ENCODE peak calls at places on chromosomes 13 and 19, in five cellular contexts. One of them, this sample, is unnamed.

GRCh38 chr19:40055832-40056504 is at the start of gene ZNF780B:
- DNase-seq in HepG2: peak; percentile 68
- DNase-seq in H1: peak; percentile 5
- DNase-seq in K562: peak; percentile 72
- DNase-seq in GM12878: peak; percentile 36
- DNase-seq in this sample: peak; percentile 19

GRCh38 chr13:113927661-113928581 is 46.0 kb downstream of the C13orf46 start:
- DNase-seq in HepG2: no peak
- DNase-seq in H1: no peak
- DNase-seq in K562: no peak
- DNase-seq in GM12878: no peak
- DNase-seq in this sample: no peak

GRCh38 chr19:32436692-32437091 is 31.1 kb downstream of the DPY19L3 start:
- DNase-seq in HepG2: no peak
- DNase-seq in H1: no peak
- DNase-seq in K562: no peak
- DNase-seq in GM12878: no peak
- DNase-seq in this sample: no peak

GRCh38 chr13:81409284-81409683 is 1068.4 kb upstream of the SPRY2 start:
- DNase-seq in HepG2: no peak
- DNase-seq in H1: no peak
- DNase-seq in K562: no peak
- DNase-seq in GM12878: no peak
- DNase-seq in this sample: no peak

GRCh38 chr19:49642488-49643035 is 553 bp downstream of the SCAF1 start:
- DNase-seq in HepG2: no peak
- DNase-seq in H1: no peak
- DNase-seq in K562: no peak
- DNase-seq in GM12878: no peak
- DNase-seq in this sample: no peak

GRCh38 chr13:43006893-43007631 is 15.0 kb upstream of the EPSTI1 start:
- DNase-seq in HepG2: peak; percentile 52
- DNase-seq in H1: no peak
- DNase-seq in K562: no peak
- DNase-seq in GM12878: no peak
- DNase-seq in this sample: no peak

GRCh38 chr19:29783627-29784190 is 28.1 kb upstream of the CCNE1 start:
- DNase-seq in HepG2: no peak
- DNase-seq in H1: no peak
- DNase-seq in K562: no peak
- DNase-seq in GM12878: no peak
- DNase-seq in this sample: no peak

GRCh38 chr19:40745402-40745780 is 4.9 kb downstream of the ACTMAP start:
- DNase-seq in HepG2: peak; percentile 28
- DNase-seq in H1: no peak
- DNase-seq in K562: no peak
- DNase-seq in GM12878: no peak
- DNase-seq in this sample: no peak

GRCh38 chr13:67392014-67392413 is 161.9 kb upstream of the PCDH9 start:
- DNase-seq in HepG2: no peak
- DNase-seq in H1: no peak
- DNase-seq in K562: no peak
- DNase-seq in GM12878: no peak
- DNase-seq in this sample: no peak

GRCh38 chr19:7799640-7800355 is 30.2 kb upstream of the EVI5L start:
- DNase-seq in HepG2: peak; percentile 60
- DNase-seq in H1: peak; percentile 41
- DNase-seq in K562: peak; percentile 72
- DNase-seq in GM12878: no peak
- DNase-seq in this sample: peak; percentile 76

GRCh38 chr13:50085063-50085462 is 69.8 kb downstream of the KCNRG start:
- DNase-seq in HepG2: peak; percentile 20
- DNase-seq in H1: no peak
- DNase-seq in K562: no peak
- DNase-seq in GM12878: no peak
- DNase-seq in this sample: no peak

GRCh38 chr13:94708031-94708571 is 4.2 kb downstream of the SOX21 start:
- DNase-seq in HepG2: no peak
- DNase-seq in H1: no peak
- DNase-seq in K562: no peak
- DNase-seq in GM12878: no peak
- DNase-seq in this sample: no peak

GRCh38 chr19:29001006-29001921 is 211.7 kb downstream of the UQCRFS1 start:
- DNase-seq in HepG2: no peak
- DNase-seq in H1: no peak
- DNase-seq in K562: no peak
- DNase-seq in GM12878: no peak
- DNase-seq in this sample: no peak

GRCh38 chr13:113723400-113724015 is 35.5 kb upstream of the TMEM255B start:
- DNase-seq in HepG2: no peak
- DNase-seq in H1: no peak
- DNase-seq in K562: no peak
- DNase-seq in GM12878: no peak
- DNase-seq in this sample: no peak

GRCh38 chr19:16168465-16169081 is 4.8 kb downstream of the CIB3 start:
- DNase-seq in HepG2: no peak
- DNase-seq in H1: no peak
- DNase-seq in K562: peak; percentile 37
- DNase-seq in GM12878: no peak
- DNase-seq in this sample: no peak

DNA sequence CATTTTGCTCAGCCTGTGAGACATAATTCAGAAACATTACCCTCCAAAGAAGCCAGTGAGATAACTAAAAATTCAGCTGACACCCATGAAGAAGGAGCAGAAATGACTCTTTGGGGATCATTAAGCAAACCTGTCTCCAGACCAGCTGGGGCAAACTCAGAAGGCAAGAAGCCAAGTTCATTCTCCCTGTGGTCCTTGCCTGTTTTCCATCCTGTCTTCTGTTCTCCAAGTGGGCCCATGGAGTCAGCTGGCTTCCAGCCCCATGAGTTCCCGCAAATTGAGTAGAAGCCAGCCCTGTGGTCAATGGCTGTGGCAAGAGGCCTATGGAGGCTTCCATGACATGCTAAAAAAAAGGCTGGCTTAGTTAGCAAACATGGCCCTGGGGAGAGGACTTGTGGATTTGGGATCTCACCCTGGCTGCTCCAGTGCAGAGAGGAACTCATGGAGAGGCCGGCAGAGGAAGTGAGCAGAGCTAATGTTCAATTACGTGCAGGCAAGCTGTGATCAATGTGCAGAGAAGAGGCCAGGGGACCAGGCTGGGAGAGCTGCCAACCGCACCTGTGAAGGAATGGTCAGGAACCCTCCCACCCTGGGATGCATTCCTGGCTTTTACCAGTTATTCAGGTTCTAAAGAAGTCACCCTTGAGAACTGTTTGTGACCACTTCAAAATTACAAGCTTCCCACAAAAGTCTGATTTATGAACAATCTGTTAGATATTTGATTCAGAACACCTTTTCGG is 229.1 kb downstream of the TSHZ3 start:
- DNase-seq in HepG2: no peak
- DNase-seq in H1: no peak
- DNase-seq in K562: no peak
- DNase-seq in GM12878: no peak
- DNase-seq in this sample: no peak
- TF ChIP-seq ZNF274 in HepG2: no peak
- TF ChIP-seq ZNF274 in H1: no peak
- TF ChIP-seq ZNF274 in K562: no peak
- TF ChIP-seq ZNF274 in GM12878: no peak
- TF ChIP-seq ZNF274 in this sample: no peak

GRCh38 chr19:43767818-43768217 is 13.0 kb downstream of the KCNN4 start:
- DNase-seq in HepG2: no peak
- DNase-seq in H1: no peak
- DNase-seq in K562: no peak
- DNase-seq in GM12878: no peak
- DNase-seq in this sample: no peak

GRCh38 chr19:43766755-43767043 is 11.9 kb upstream of the SMG9 start:
- DNase-seq in HepG2: no peak
- DNase-seq in H1: no peak
- DNase-seq in K562: no peak
- DNase-seq in GM12878: no peak
- DNase-seq in this sample: no peak

GRCh38 chr19:43767316-43767715 is 12.6 kb upstream of the SMG9 start:
- DNase-seq in HepG2: no peak
- DNase-seq in H1: no peak
- DNase-seq in K562: no peak
- DNase-seq in GM12878: no peak
- DNase-seq in this sample: no peak

GRCh38 chr19:43769256-43769655 is 11.5 kb downstream of the KCNN4 start:
- DNase-seq in HepG2: no peak
- DNase-seq in H1: no peak
- DNase-seq in K562: no peak
- DNase-seq in GM12878: no peak
- DNase-seq in this sample: no peak

GRCh38 chr19:43768273-43769050 is 12.3 kb downstream of the KCNN4 start:
- DNase-seq in HepG2: no peak
- DNase-seq in H1: no peak
- DNase-seq in K562: no peak
- DNase-seq in GM12878: no peak
- DNase-seq in this sample: no peak
- TF ChIP-seq SRF in HepG2: no peak
- TF ChIP-seq SRF in H1: no peak
- TF ChIP-seq SRF in K562: no peak
- TF ChIP-seq SRF in GM12878: no peak
- TF ChIP-seq SRF in this sample: no peak

DNA sequence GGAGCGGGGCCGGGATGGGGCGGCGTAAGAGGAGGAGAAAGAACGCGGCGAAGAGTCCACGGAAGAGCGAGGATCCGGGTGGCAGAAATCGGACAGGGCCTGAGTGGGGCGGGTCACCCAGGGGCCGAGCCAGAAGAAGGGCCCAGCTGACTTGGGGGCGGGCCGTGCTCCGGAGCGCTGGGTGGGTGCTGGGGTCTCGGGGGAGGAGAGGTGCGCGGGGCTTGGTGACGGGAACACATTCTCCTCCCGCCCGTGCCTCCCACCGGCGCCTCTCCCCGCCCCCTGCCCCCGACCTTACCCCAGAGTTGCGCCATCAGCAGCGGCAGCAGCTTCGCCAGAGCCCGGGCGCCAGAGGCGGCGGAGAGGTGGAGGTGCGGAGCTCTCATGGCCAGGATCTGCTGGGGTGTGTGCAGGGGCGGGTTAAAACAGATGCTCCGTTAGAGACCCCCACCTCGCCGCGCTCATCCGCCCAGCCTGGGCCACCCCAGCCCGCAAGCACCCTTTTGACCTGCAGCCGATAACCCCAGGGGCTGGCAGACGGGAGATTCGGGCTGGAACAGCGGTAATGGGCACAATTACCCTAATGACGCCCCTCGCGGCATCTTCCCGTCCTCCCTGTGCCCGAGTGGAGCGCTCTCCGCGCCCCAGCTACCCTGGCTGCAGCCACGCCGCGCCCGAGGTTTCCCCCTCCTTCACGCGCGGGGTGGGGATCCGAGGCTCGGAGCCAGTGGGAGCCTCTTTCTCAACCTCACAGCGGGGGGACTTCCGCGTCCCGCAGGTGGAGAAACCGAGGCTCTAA is 565 bp downstream of the KLK10 start:
- DNase-seq in HepG2: no peak
- DNase-seq in H1: no peak
- DNase-seq in K562: no peak
- DNase-seq in GM12878: no peak
- DNase-seq in this sample: no peak
- TF ChIP-seq SIN3A in HepG2: no peak
- TF ChIP-seq SIN3A in H1: no peak
- TF ChIP-seq SIN3A in K562: no peak
- TF ChIP-seq SIN3A in GM12878: no peak
- TF ChIP-seq SIN3A in this sample: no peak

GRCh38 chr13:79904581-79904980 is 423.6 kb downstream of the NDFIP2 start:
- DNase-seq in HepG2: no peak
- DNase-seq in H1: no peak
- DNase-seq in K562: no peak
- DNase-seq in GM12878: no peak
- DNase-seq in this sample: no peak
- TF ChIP-seq ZNF274 in HepG2: no peak
- TF ChIP-seq ZNF274 in H1: no peak
- TF ChIP-seq ZNF274 in K562: no peak
- TF ChIP-seq ZNF274 in GM12878: no peak
- TF ChIP-seq ZNF274 in this sample: no peak

DNA sequence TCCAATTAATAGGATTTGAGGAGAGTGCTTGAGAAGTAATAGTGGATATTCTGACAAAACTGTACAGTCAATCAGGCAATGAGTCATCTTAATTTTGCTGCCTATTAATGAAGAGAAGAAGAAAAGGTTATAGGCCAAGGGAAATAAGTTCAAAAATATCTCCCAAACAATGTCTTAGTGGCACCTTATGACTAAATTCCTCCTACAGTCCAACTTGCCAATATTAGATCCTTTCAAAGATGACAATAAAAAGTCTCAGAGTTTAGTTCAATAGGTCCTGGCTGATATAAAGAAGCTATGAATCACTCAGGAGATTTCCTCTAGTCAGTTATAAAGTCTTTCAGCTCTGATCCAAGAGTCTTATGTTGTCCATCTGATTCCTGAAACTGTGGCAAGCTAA is 27.9 kb downstream of the UGGT2 start:
- DNase-seq in HepG2: no peak
- DNase-seq in H1: no peak
- DNase-seq in K562: no peak
- DNase-seq in GM12878: no peak
- DNase-seq in this sample: no peak
- TF ChIP-seq SRF in HepG2: no peak
- TF ChIP-seq SRF in H1: no peak
- TF ChIP-seq SRF in K562: no peak
- TF ChIP-seq SRF in GM12878: no peak
- TF ChIP-seq SRF in this sample: no peak

GRCh38 chr13:106533940-106534843 is 1.3 kb downstream of the EFNB2 start:
- DNase-seq in HepG2: no peak
- DNase-seq in H1: no peak
- DNase-seq in K562: no peak
- DNase-seq in GM12878: no peak
- DNase-seq in this sample: no peak
- TF ChIP-seq SIN3A in HepG2: no peak
- TF ChIP-seq SIN3A in H1: no peak
- TF ChIP-seq SIN3A in K562: no peak
- TF ChIP-seq SIN3A in GM12878: no peak
- TF ChIP-seq SIN3A in this sample: no peak

DNA sequence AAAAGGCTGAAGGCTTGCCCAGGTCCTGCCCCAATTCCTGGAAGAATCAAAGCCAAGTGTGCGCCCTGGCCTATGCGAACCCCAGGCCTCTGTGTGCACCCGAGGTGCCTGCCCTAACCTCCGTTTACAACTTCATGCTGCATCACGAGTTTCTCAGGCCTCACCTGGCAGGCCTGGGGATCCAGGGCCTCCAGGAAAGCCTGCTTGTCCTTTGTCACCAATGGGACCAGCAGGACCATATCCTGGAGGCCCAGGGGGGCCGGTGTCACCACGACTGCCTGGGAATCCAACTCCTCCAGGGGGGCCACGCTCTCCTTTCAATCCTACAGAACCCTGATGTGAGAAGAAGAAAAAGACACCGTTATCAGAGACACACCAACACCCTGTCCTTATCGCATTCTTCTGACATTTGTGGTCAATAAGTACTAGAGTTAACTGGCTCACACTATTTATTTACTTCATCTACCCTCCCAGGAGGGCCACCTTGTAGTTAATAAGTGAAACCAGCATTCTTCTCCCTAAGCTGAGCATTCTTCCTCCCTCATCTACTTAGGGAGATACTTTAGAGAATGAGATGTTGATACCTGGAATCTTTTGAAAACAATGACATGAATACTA is 120.6 kb downstream of the COL4A1 start:
- DNase-seq in HepG2: no peak
- DNase-seq in H1: no peak
- DNase-seq in K562: no peak
- DNase-seq in GM12878: no peak
- DNase-seq in this sample: no peak
- TF ChIP-seq ZNF274 in HepG2: no peak
- TF ChIP-seq ZNF274 in H1: no peak
- TF ChIP-seq ZNF274 in K562: no peak
- TF ChIP-seq ZNF274 in GM12878: no peak
- TF ChIP-seq ZNF274 in this sample: no peak

GRCh38 chr13:57045816-57046691 is 94.7 kb upstream of the PRR20A start:
- DNase-seq in HepG2: no peak
- DNase-seq in H1: no peak
- DNase-seq in K562: no peak
- DNase-seq in GM12878: no peak
- DNase-seq in this sample: no peak
- TF ChIP-seq SRF in HepG2: no peak
- TF ChIP-seq SRF in H1: no peak
- TF ChIP-seq SRF in K562: no peak
- TF ChIP-seq SRF in GM12878: no peak
- TF ChIP-seq SRF in this sample: no peak

This sample was measured in HCT116.